ENCODE peak calls at places on chromosomes 4 and X, in six cellular contexts. Q is HepG2, R is K562, I is H1, J is GM12891, S is GM12878. P is an unnamed sample.

GRCh38 chr4:40199179-40199670 is 2.4 kb downstream of the RHOH start:
- DNase-seq in Q (no peak), R (no peak), I (no peak), J (no peak), S (no peak), P (no peak)

GRCh38 chr4:121728798-121729226 is 32.0 kb upstream of the ANXA5 start:
- DNase-seq in Q (no peak), R (no peak), I (no peak), J (no peak), S (no peak), P (no peak)

GRCh38 chr4:14434916-14435315 is 567.4 kb upstream of the CPEB2 start:
- DNase-seq in Q (no peak), R (no peak), I (no peak), J (no peak), S (no peak), P (no peak)

GRCh38 chr4:112735474-112735951 is 98.6 kb downstream of the LARP7 start:
- DNase-seq in Q (no peak), R (no peak), I (no peak), J (no peak), S (peak), P (no peak)

GRCh38 chr4:156771171-156771837 is 200.3 kb downstream of the PDGFC start:
- DNase-seq in Q (peak), R (no peak), I (no peak), J (no peak), S (no peak), P (no peak)

GRCh38 chr4:39495446-39496208 is 31.6 kb downstream of the UGDH start:
- DNase-seq in Q (no peak), R (no peak), I (peak), J (no peak), S (no peak), P (no peak)

GRCh38 chr4:120659626-120660170 is 262.8 kb downstream of the PRDM5 start:
- DNase-seq in Q (no peak), R (no peak), I (no peak), J (no peak), S (no peak), P (no peak)

GRCh38 chrX:140141444-140142029 is 176.2 kb upstream of the CXorf66 start:
- DNase-seq in Q (peak), R (peak), I (peak), J (no peak), S (peak), P (no peak)

GRCh38 chr4:83285022-83285387 is 407 bp upstream of the COQ2 start:
- DNase-seq in Q (no peak), R (peak), I (no peak), J (no peak), S (no peak), P (no peak)

GRCh38 chr4:46844325-46844917 is 64.6 kb downstream of the COX7B2 start:
- DNase-seq in Q (peak), R (peak), I (no peak), J (no peak), S (peak), P (peak)

DNA sequence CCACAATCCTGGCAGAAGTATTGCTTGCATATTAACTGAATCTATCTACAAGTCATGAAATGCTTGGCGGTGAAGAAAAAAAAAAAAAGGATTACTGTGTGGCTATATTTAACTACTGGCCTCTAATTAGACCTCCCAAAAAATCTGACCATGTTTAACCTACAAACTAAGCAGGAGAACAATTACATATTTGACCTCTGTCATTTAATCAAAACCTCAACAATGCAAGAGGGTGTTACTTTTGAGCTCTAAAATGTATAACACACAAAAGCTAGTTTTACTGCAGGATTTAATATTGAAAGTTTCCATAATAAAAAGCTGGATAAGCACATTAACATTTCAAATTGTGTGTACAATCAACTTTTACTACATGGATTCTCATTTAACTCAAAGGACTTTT is 1.5 kb downstream of the ITM2A start:
- DNase-seq in Q (no peak), R (no peak), I (no peak), J (no peak), S (no peak), P (no peak)
- TF ChIP-seq TAF1 in Q (no peak), R (no peak), I (no peak), J (no peak), S (no peak), P (no peak)

DNA sequence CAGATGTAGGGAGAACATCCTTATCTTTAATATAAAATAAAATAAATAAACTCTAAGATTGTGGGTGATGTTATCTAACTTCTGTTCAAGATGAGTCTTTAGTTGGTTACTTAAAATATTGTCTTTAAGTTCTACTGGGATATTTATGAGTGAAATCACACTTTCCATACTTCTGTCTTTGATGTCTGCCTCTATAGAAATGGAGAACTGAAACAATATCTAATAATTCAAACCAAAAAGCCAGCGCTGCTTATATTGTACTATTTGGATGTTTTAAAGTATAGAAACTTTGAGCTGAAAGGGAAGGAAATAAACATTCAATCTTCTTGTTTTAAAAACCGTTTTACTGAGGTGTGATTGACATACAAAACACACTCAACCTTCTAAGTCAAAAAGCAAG is 44.8 kb upstream of the RPS6KA3 start:
- DNase-seq in Q (no peak), R (no peak), I (no peak), J (no peak), S (no peak), P (no peak)
- TF ChIP-seq POLR2A in Q (no peak), R (no peak), I (no peak), J (no peak), S (no peak), P (no peak)

GRCh38 chr4:152424980-152425379 is 110.9 kb downstream of the FBXW7 start:
- DNase-seq in Q (no peak), R (no peak), I (no peak), J (no peak), S (no peak), P (no peak)
- TF ChIP-seq POLR2AphosphoS5 in Q (no peak), R (no peak), I (no peak), J (no peak), S (no peak), P (no peak)

GRCh38 chrX:67607436-67607835 is 63.6 kb downstream of the AR start:
- DNase-seq in Q (no peak), R (no peak), I (no peak), J (no peak), S (no peak), P (no peak)
- TF ChIP-seq TAF1 in Q (no peak), R (no peak), I (no peak), J (no peak), S (no peak), P (no peak)

GRCh38 chr4:86935499-86935832 is 655 bp downstream of the AFF1 start:
- DNase-seq in Q (no peak), R (no peak), I (no peak), J (no peak), S (no peak), P (no peak)

GRCh38 chr4:86939123-86939522 is 4.3 kb downstream of the AFF1 start:
- DNase-seq in Q (no peak), R (no peak), I (no peak), J (no peak), S (no peak), P (no peak)

GRCh38 chr4:86934147-86934771 is 552 bp upstream of the AFF1 start:
- DNase-seq in Q (no peak), R (no peak), I (no peak), J (no peak), S (no peak), P (no peak)

GRCh38 chr4:86935833-86936721 is 1.3 kb downstream of the AFF1 start:
- DNase-seq in Q (peak), R (peak), I (peak), J (peak), S (peak), P (no peak)

DNA sequence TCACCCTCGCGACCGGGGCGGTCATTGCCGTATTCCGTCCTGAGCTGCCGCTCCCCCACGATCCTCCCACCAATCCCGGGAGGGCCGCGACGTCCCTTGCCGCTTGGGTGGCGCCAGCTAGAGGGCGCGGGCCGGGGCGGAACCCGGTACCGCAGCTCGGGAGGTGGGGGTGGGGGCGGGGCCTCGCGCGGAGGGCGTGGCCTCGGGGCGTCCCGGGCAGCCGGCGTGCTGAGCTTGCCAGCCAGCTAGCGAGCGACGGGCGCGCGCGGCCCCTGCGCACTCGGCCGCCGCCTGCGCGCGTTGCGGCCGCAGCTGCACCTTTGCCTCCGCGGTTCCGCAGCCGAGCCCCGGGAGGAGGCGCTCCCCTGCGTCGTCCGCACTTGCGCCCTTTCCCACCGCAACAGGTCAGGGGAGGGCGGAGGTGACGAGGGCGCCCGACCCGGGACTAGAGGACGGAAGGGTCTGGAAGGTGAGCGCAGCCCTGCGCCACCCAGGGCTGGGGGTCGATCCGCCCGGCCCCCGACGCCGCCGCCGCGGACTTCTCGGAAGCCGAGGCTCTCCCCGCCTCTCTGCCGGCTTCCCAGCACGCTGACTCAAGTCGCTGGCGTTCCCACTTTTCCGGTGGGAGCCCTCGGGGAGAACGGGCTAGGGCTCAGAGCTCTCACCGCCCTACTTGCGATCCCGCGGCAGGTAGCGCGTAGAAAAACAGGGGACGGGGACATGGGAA is at the start of gene AFF1:
- DNase-seq in Q (peak), R (peak), I (peak), J (peak), S (peak), P (peak)
- TF ChIP-seq POLR2A in Q (peak), R (peak), I (peak), J (peak), S (peak), P (peak)

DNA sequence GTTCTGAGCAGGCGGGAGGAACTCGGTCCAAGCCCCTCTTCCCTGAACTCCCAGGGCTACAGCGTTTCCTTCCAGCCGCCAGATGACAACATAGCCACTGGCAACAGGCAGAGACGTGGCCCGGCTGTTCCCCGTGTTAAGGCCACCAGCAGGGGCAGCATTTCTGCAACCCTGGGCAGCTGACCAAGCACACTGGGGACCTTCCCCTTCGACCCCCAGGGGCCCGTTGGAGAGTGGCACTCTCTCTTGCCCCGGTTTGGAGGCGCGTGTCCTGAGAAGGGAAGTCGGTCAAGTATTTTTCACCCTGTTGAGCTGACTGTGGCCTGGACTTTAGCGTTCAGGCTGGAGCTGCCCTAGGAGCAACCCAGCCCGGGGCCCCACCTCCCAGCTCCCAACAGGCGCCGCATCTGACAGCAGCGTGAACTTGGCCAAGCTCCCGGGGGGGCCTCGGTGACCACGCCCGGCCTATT is 37.6 kb downstream of the ZBTB49 start:
- DNase-seq in Q (peak), R (peak), I (peak), J (no peak), S (no peak), P (no peak)
- TF ChIP-seq POLR2AphosphoS5 in Q (no peak), R (no peak), I (no peak), J (no peak), S (no peak), P (no peak)

P was measured in GM12892.